ENCODE peak calls at places on chromosomes 3 and 15, in eight cellular contexts. One of them, this sample, is unnamed.

GRCh38 chr3:73855792-73856191 is 231.1 kb upstream of the PDZRN3 start:
- DNase-seq in neural progenitor cell: no peak
- DNase-seq in colonic mucosa: no peak
- DNase-seq in astrocyte: no peak
- DNase-seq in MM.1S: no peak
- DNase-seq in IMR-90: no peak
- DNase-seq in keratinocyte: no peak
- DNase-seq in HCT116: no peak
- DNase-seq in this sample: no peak

GRCh38 chr3:24359645-24360462 is 134.8 kb downstream of the THRB start:
- DNase-seq in colonic mucosa: no peak
- DNase-seq in neural progenitor cell: peak
- DNase-seq in HCT116: no peak
- DNase-seq in MM.1S: no peak
- DNase-seq in keratinocyte: no peak
- DNase-seq in IMR-90: no peak
- DNase-seq in astrocyte: no peak
- DNase-seq in this sample: no peak

GRCh38 chr15:57079907-57080750 is 161.7 kb downstream of the TCF12 start:
- DNase-seq in HCT116: no peak
- DNase-seq in neural progenitor cell: peak
- DNase-seq in IMR-90: no peak
- DNase-seq in astrocyte: no peak
- DNase-seq in keratinocyte: no peak
- DNase-seq in colonic mucosa: no peak
- DNase-seq in MM.1S: peak
- DNase-seq in this sample: no peak

GRCh38 chr15:50463423-50464358 is 39.5 kb downstream of the USP8 start:
- DNase-seq in IMR-90: peak
- DNase-seq in keratinocyte: no peak
- DNase-seq in colonic mucosa: no peak
- DNase-seq in HCT116: no peak
- DNase-seq in astrocyte: peak
- DNase-seq in MM.1S: no peak
- DNase-seq in neural progenitor cell: no peak
- DNase-seq in this sample: no peak

GRCh38 chr3:15476378-15476777 is 45.1 kb downstream of the COLQ start:
- DNase-seq in MM.1S: no peak
- DNase-seq in keratinocyte: no peak
- DNase-seq in IMR-90: peak
- DNase-seq in HCT116: no peak
- DNase-seq in colonic mucosa: no peak
- DNase-seq in astrocyte: no peak
- DNase-seq in neural progenitor cell: no peak
- DNase-seq in this sample: no peak

GRCh38 chr15:97728791-97729190 is 231.7 kb upstream of the ARRDC4 start:
- DNase-seq in IMR-90: no peak
- DNase-seq in neural progenitor cell: peak
- DNase-seq in MM.1S: no peak
- DNase-seq in HCT116: no peak
- DNase-seq in keratinocyte: no peak
- DNase-seq in colonic mucosa: no peak
- DNase-seq in astrocyte: no peak
- DNase-seq in this sample: no peak

GRCh38 chr3:55327131-55327920 is 159.8 kb downstream of the WNT5A start:
- DNase-seq in HCT116: no peak
- DNase-seq in colonic mucosa: no peak
- DNase-seq in keratinocyte: no peak
- DNase-seq in MM.1S: no peak
- DNase-seq in astrocyte: peak
- DNase-seq in neural progenitor cell: no peak
- DNase-seq in IMR-90: peak
- DNase-seq in this sample: no peak

GRCh38 chr3:47961815-47962606 is 54.2 kb downstream of the MAP4 start:
- DNase-seq in keratinocyte: peak
- DNase-seq in MM.1S: peak
- DNase-seq in neural progenitor cell: no peak
- DNase-seq in IMR-90: no peak
- DNase-seq in colonic mucosa: peak
- DNase-seq in HCT116: no peak
- DNase-seq in astrocyte: peak
- DNase-seq in this sample: peak

GRCh38 chr3:115903843-115904242 is 280.5 kb downstream of the GAP43 start:
- DNase-seq in colonic mucosa: no peak
- DNase-seq in HCT116: no peak
- DNase-seq in keratinocyte: no peak
- DNase-seq in neural progenitor cell: no peak
- DNase-seq in MM.1S: no peak
- DNase-seq in astrocyte: peak
- DNase-seq in IMR-90: peak
- DNase-seq in this sample: no peak

GRCh38 chr15:45023659-45024320 is 795 bp downstream of the SORD start:
- DNase-seq in MM.1S: no peak
- DNase-seq in IMR-90: peak
- DNase-seq in keratinocyte: no peak
- DNase-seq in astrocyte: no peak
- DNase-seq in neural progenitor cell: peak
- DNase-seq in colonic mucosa: no peak
- DNase-seq in HCT116: no peak
- DNase-seq in this sample: peak

GRCh38 chr3:143672396-143673165 is 175.7 kb downstream of the SLC9A9 start:
- DNase-seq in neural progenitor cell: no peak
- DNase-seq in IMR-90: no peak
- DNase-seq in MM.1S: no peak
- DNase-seq in colonic mucosa: no peak
- DNase-seq in astrocyte: no peak
- DNase-seq in HCT116: no peak
- DNase-seq in keratinocyte: no peak
- DNase-seq in this sample: no peak

GRCh38 chr15:45448066-45448510 is 69.7 kb upstream of the GATM start:
- DNase-seq in IMR-90: peak
- DNase-seq in neural progenitor cell: no peak
- DNase-seq in astrocyte: no peak
- DNase-seq in colonic mucosa: peak
- DNase-seq in MM.1S: no peak
- DNase-seq in HCT116: no peak
- DNase-seq in keratinocyte: no peak
- DNase-seq in this sample: peak

GRCh38 chr15:92393287-92393993 is at the start of gene ST8SIA2:
- DNase-seq in MM.1S: peak
- DNase-seq in HCT116: no peak
- DNase-seq in colonic mucosa: peak
- DNase-seq in keratinocyte: no peak
- DNase-seq in neural progenitor cell: peak
- DNase-seq in astrocyte: peak
- DNase-seq in IMR-90: no peak
- DNase-seq in this sample: peak

GRCh38 chr3:193871093-193871485 is 264.9 kb upstream of the HES1 start:
- DNase-seq in neural progenitor cell: no peak
- DNase-seq in astrocyte: no peak
- DNase-seq in MM.1S: no peak
- DNase-seq in IMR-90: no peak
- DNase-seq in HCT116: no peak
- DNase-seq in keratinocyte: no peak
- DNase-seq in colonic mucosa: no peak
- DNase-seq in this sample: no peak

GRCh38 chr15:98428253-98428989 is 219.9 kb upstream of the IGF1R start:
- DNase-seq in colonic mucosa: peak
- DNase-seq in neural progenitor cell: peak
- DNase-seq in MM.1S: peak
- DNase-seq in HCT116: peak
- DNase-seq in keratinocyte: peak
- DNase-seq in IMR-90: peak
- DNase-seq in astrocyte: peak
- DNase-seq in this sample: peak

GRCh38 chr3:42488687-42489086 is 13.8 kb upstream of the VIPR1 start:
- DNase-seq in neural progenitor cell: no peak
- DNase-seq in colonic mucosa: no peak
- DNase-seq in HCT116: no peak
- DNase-seq in astrocyte: no peak
- DNase-seq in MM.1S: no peak
- DNase-seq in keratinocyte: no peak
- DNase-seq in IMR-90: no peak
- DNase-seq in this sample: no peak

GRCh38 chr15:66390670-66391069 is 4.0 kb downstream of the MAP2K1 start:
- DNase-seq in neural progenitor cell: no peak
- DNase-seq in IMR-90: no peak
- DNase-seq in MM.1S: peak
- DNase-seq in keratinocyte: peak
- DNase-seq in astrocyte: no peak
- DNase-seq in HCT116: no peak
- DNase-seq in colonic mucosa: peak
- DNase-seq in this sample: peak

GRCh38 chr3:164459526-164460151 is 618.7 kb downstream of the SI start:
- DNase-seq in colonic mucosa: no peak
- DNase-seq in HCT116: no peak
- DNase-seq in neural progenitor cell: no peak
- DNase-seq in astrocyte: no peak
- DNase-seq in IMR-90: no peak
- DNase-seq in keratinocyte: no peak
- DNase-seq in MM.1S: no peak
- DNase-seq in this sample: no peak

GRCh38 chr3:176005564-176005963 is 1146.4 kb downstream of the NAALADL2 start:
- DNase-seq in neural progenitor cell: no peak
- DNase-seq in keratinocyte: no peak
- DNase-seq in HCT116: no peak
- DNase-seq in MM.1S: no peak
- DNase-seq in astrocyte: no peak
- DNase-seq in IMR-90: no peak
- DNase-seq in colonic mucosa: no peak
- DNase-seq in this sample: no peak

GRCh38 chr15:53080484-53080883 is 290.3 kb upstream of the ONECUT1 start:
- DNase-seq in astrocyte: no peak
- DNase-seq in IMR-90: no peak
- DNase-seq in MM.1S: no peak
- DNase-seq in colonic mucosa: no peak
- DNase-seq in neural progenitor cell: no peak
- DNase-seq in keratinocyte: no peak
- DNase-seq in HCT116: no peak
- DNase-seq in this sample: no peak

GRCh38 chr3:171907761-171908160 is 64.6 kb downstream of the TMEM212 start:
- DNase-seq in keratinocyte: no peak
- DNase-seq in neural progenitor cell: no peak
- DNase-seq in MM.1S: no peak
- DNase-seq in colonic mucosa: no peak
- DNase-seq in astrocyte: no peak
- DNase-seq in IMR-90: no peak
- DNase-seq in HCT116: no peak
- DNase-seq in this sample: no peak

GRCh38 chr15:50181206-50181982 is 602 bp upstream of the SLC27A2 start:
- DNase-seq in colonic mucosa: no peak
- DNase-seq in neural progenitor cell: no peak
- DNase-seq in astrocyte: no peak
- DNase-seq in MM.1S: no peak
- DNase-seq in HCT116: no peak
- DNase-seq in IMR-90: no peak
- DNase-seq in keratinocyte: no peak
- DNase-seq in this sample: no peak

GRCh38 chr3:183306798-183307671 is 54.0 kb downstream of the B3GNT5 start:
- DNase-seq in MM.1S: peak
- DNase-seq in astrocyte: peak
- DNase-seq in colonic mucosa: peak
- DNase-seq in neural progenitor cell: no peak
- DNase-seq in HCT116: no peak
- DNase-seq in IMR-90: peak
- DNase-seq in keratinocyte: no peak
- DNase-seq in this sample: peak

GRCh38 chr15:43286074-43286473 is 19.3 kb upstream of the TGM5 start:
- DNase-seq in neural progenitor cell: no peak
- DNase-seq in colonic mucosa: no peak
- DNase-seq in IMR-90: no peak
- DNase-seq in keratinocyte: no peak
- DNase-seq in HCT116: no peak
- DNase-seq in MM.1S: no peak
- DNase-seq in astrocyte: no peak
- DNase-seq in this sample: no peak
- H3K9ac ChIP-seq in neural progenitor cell: no peak
- H3K9ac ChIP-seq in colonic mucosa: no peak
- H3K9ac ChIP-seq in IMR-90: no peak
- H3K9ac ChIP-seq in keratinocyte: no peak
- H3K9ac ChIP-seq in HCT116: no peak
- H3K9ac ChIP-seq in MM.1S: no peak
- H3K9ac ChIP-seq in astrocyte: no peak
- H3K9ac ChIP-seq in this sample: no peak

DNA sequence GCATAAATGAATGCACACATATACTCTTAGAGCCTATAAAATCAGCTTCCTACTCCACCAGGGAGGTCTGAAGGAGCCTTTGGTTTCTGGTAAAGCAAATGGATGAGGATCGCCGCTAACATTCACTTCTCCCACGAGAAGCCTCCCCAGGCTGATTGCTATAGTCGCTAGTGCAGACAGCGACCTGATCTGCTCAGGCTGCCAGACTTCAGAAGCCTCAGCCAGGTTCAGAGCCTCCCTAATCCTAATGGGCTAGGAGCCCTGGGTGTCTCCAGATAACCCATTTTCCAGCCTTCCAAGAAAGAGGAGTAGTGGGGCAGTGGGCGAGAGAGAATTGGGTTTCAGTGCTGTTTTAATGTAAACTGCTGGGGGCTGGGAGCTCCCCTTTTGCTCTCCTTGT is 35.4 kb downstream of the TPM1 start:
- DNase-seq in IMR-90: no peak
- DNase-seq in HCT116: no peak
- DNase-seq in colonic mucosa: no peak
- DNase-seq in MM.1S: no peak
- DNase-seq in neural progenitor cell: peak
- DNase-seq in astrocyte: no peak
- DNase-seq in keratinocyte: no peak
- DNase-seq in this sample: no peak
- H3K9ac ChIP-seq in IMR-90: no peak
- H3K9ac ChIP-seq in HCT116: no peak
- H3K9ac ChIP-seq in colonic mucosa: no peak
- H3K9ac ChIP-seq in MM.1S: no peak
- H3K9ac ChIP-seq in neural progenitor cell: no peak
- H3K9ac ChIP-seq in astrocyte: no peak
- H3K9ac ChIP-seq in keratinocyte: no peak
- H3K9ac ChIP-seq in this sample: no peak

DNA sequence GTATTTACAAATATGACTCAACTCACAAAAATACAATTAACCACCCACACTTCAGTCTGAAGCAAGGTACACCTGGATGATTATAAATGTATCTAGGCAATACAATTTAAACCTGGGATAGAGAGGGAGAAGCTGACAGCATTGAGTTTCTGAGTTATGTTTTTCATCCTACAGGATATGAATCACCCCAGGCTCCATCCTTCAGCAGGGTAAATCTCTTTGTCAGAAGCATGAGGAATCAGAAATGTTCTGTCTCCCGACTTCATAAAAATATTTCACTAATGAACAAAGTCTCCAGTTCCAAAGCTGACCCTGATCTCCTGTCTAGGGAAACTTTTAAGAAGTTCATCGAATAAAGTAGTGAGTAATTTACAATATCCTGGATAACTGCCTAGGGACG is 25.4 kb upstream of the FRMD4B start:
- DNase-seq in colonic mucosa: no peak
- DNase-seq in astrocyte: peak
- DNase-seq in neural progenitor cell: no peak
- DNase-seq in MM.1S: no peak
- DNase-seq in keratinocyte: peak
- DNase-seq in HCT116: no peak
- DNase-seq in IMR-90: peak
- DNase-seq in this sample: peak
- H3K9ac ChIP-seq in colonic mucosa: no peak
- H3K9ac ChIP-seq in astrocyte: no peak
- H3K9ac ChIP-seq in neural progenitor cell: no peak
- H3K9ac ChIP-seq in MM.1S: no peak
- H3K9ac ChIP-seq in keratinocyte: peak
- H3K9ac ChIP-seq in HCT116: no peak
- H3K9ac ChIP-seq in IMR-90: no peak
- H3K9ac ChIP-seq in this sample: peak

GRCh38 chr3:10993729-10994065 is 1.1 kb downstream of the SLC6A1 start:
- DNase-seq in keratinocyte: no peak
- DNase-seq in neural progenitor cell: no peak
- DNase-seq in colonic mucosa: no peak
- DNase-seq in MM.1S: no peak
- DNase-seq in IMR-90: no peak
- DNase-seq in HCT116: no peak
- DNase-seq in astrocyte: no peak
- DNase-seq in this sample: no peak
- H3K9ac ChIP-seq in keratinocyte: no peak
- H3K9ac ChIP-seq in neural progenitor cell: no peak
- H3K9ac ChIP-seq in colonic mucosa: no peak
- H3K9ac ChIP-seq in MM.1S: no peak
- H3K9ac ChIP-seq in IMR-90: no peak
- H3K9ac ChIP-seq in HCT116: no peak
- H3K9ac ChIP-seq in astrocyte: no peak
- H3K9ac ChIP-seq in this sample: no peak